ENCODE peak calls at places on chromosomes 5 and 9, in seven cellular contexts. S is NCI-H1105, H is NCI-H460, F is foreskin keratinocyte, G is activated T-cell treated with anti-CD3 and anti-CD28 coated beads for 1 hour, P is heart right ventricle, I is IMR-90. J is an unnamed sample.

GRCh38 chr9:124257865-124258764 is at the start of gene NEK6:
- DNase-seq in H (no peak), G (peak), S (no peak), F (no peak), I (peak), P (no peak), J (peak)

GRCh38 chr5:145531038-145531734 is 304.0 kb downstream of the PRELID2 start:
- DNase-seq in P (no peak), I (peak), F (peak), S (no peak), H (no peak), G (no peak), J (peak)

GRCh38 chr5:31100781-31101180 is 92.7 kb upstream of the CDH6 start:
- DNase-seq in S (no peak), I (no peak), H (no peak), F (no peak), P (no peak), G (no peak), J (no peak)

GRCh38 chr5:97133106-97133505 is 9.3 kb downstream of the LIX1 start:
- DNase-seq in S (no peak), G (no peak), H (no peak), I (no peak), P (no peak), F (no peak), J (peak)

GRCh38 chr9:36316049-36316448 is 57.8 kb upstream of the GNE start:
- DNase-seq in F (no peak), G (no peak), P (no peak), I (no peak), H (no peak), S (no peak), J (no peak)

GRCh38 chr5:175797521-175798038 is 73.8 kb upstream of the CPLX2 start:
- DNase-seq in G (no peak), P (no peak), I (no peak), F (no peak), S (peak), H (no peak), J (no peak)

GRCh38 chr5:36978196-36978595 is 101.6 kb downstream of the NIPBL start:
- DNase-seq in F (no peak), H (no peak), G (no peak), S (no peak), I (no peak), P (no peak), J (no peak)

GRCh38 chr9:123414226-123414625 is 58.2 kb downstream of the CRB2 start:
- DNase-seq in P (no peak), G (no peak), I (no peak), F (no peak), H (no peak), S (no peak), J (no peak)

GRCh38 chr9:14346826-14347407 is 33.0 kb upstream of the NFIB start:
- DNase-seq in G (no peak), H (no peak), P (peak), F (no peak), S (peak), I (no peak), J (peak)

GRCh38 chr5:102152906-102153787 is 142.9 kb downstream of the SLCO4C1 start:
- DNase-seq in H (peak), I (no peak), P (no peak), S (no peak), F (no peak), G (no peak), J (peak)

GRCh38 chr9:123354806-123355508 is 1.0 kb upstream of the CRB2 start:
- DNase-seq in F (no peak), S (no peak), I (no peak), H (no peak), G (no peak), P (no peak), J (peak)

GRCh38 chr5:104126980-104127379 is 564.4 kb upstream of the NUDT12 start:
- DNase-seq in P (no peak), G (no peak), S (no peak), I (no peak), H (no peak), F (no peak), J (no peak)

GRCh38 chr9:72407047-72407446 is 42.0 kb upstream of the ZFAND5 start:
- DNase-seq in F (no peak), S (no peak), G (no peak), I (no peak), P (no peak), H (no peak), J (peak)

GRCh38 chr5:62149894-62150293 is 156.1 kb upstream of the KIF2A start:
- DNase-seq in G (no peak), P (no peak), H (no peak), S (no peak), I (no peak), F (no peak), J (no peak)

GRCh38 chr5:73534971-73535370 is 30.5 kb downstream of the ANKRA2 start:
- DNase-seq in P (no peak), H (no peak), S (no peak), F (no peak), I (no peak), G (no peak), J (no peak)